ENCODE peak calls at places on chromosomes 3 and 15, in ten cellular contexts. U is GM10248, N is NCI-H1694 treated with DMSO at 0.1 percent for 48 hours, Z is fibroblast of pulmonary artery, O is heart left ventricle, E is uterus, Y is NCI-H774, A is C1 segment of cervical spinal cord, B is HEK293T, F is HTR-8/SVneo. I is an unnamed sample.

GRCh38 chr3:73611176-73611575 is 13.6 kb downstream of the PDZRN3 start:
- DNase-seq in U (no peak), N (no peak), Z (peak), O (no peak), E (no peak), Y (no peak), A (no peak), B (no peak), F (no peak), I (no peak)

GRCh38 chr3:32262201-32262600 is 23.7 kb downstream of the CMTM8 start:
- DNase-seq in U (no peak), N (no peak), Z (no peak), O (no peak), E (no peak), Y (no peak), A (no peak), B (no peak), F (no peak), I (no peak)

GRCh38 chr3:9108876-9109569 is 140.4 kb downstream of the SRGAP3 start:
- DNase-seq in U (no peak), N (no peak), Z (no peak), O (no peak), E (peak), Y (no peak), A (no peak), B (no peak), F (no peak), I (no peak)

GRCh38 chr3:56858331-56858730 is 56.6 kb upstream of the ARHGEF3 start:
- DNase-seq in U (no peak), N (peak), Z (no peak), O (no peak), E (no peak), Y (no peak), A (no peak), B (no peak), F (no peak), I (no peak)

GRCh38 chr3:126664591-126665214 is 9.8 kb upstream of the TXNRD3 start:
- DNase-seq in U (no peak), N (no peak), Z (no peak), O (no peak), E (no peak), Y (no peak), A (no peak), B (no peak), F (no peak), I (no peak)

GRCh38 chr15:62887113-62887570 is 155.4 kb upstream of the TPM1 start:
- DNase-seq in U (no peak), N (no peak), Z (no peak), O (no peak), E (peak), Y (no peak), A (no peak), B (no peak), F (no peak), I (no peak)

GRCh38 chr3:64063207-64063981 is 40.1 kb upstream of the PSMD6 start:
- DNase-seq in U (no peak), N (no peak), Z (peak), O (no peak), E (no peak), Y (no peak), A (no peak), B (no peak), F (no peak), I (no peak)

GRCh38 chr3:172094621-172095557 is 55.5 kb downstream of the FNDC3B start:
- DNase-seq in U (peak), N (no peak), Z (no peak), O (no peak), E (no peak), Y (no peak), A (no peak), B (no peak), F (no peak), I (peak)

GRCh38 chr3:105948108-105948507 is 79.3 kb upstream of the CBLB start:
- DNase-seq in U (no peak), N (no peak), Z (no peak), O (no peak), E (no peak), Y (no peak), A (no peak), B (no peak), F (no peak), I (no peak)

GRCh38 chr3:155211266-155211665 is 82.2 kb downstream of the STRIT1 start:
- DNase-seq in U (no peak), N (no peak), Z (no peak), O (no peak), E (no peak), Y (no peak), A (no peak), B (no peak), F (no peak), I (no peak)

GRCh38 chr3:123276346-123276745 is 74.6 kb downstream of the SEC22A start:
- DNase-seq in U (no peak), N (no peak), Z (no peak), O (no peak), E (no peak), Y (no peak), A (no peak), B (no peak), F (no peak), I (no peak)

GRCh38 chr3:30760737-30761136 is 133.7 kb downstream of the GADL1 start:
- DNase-seq in U (no peak), N (no peak), Z (no peak), O (no peak), E (no peak), Y (no peak), A (no peak), B (no peak), F (no peak), I (no peak)

GRCh38 chr15:32100286-32100685 is 70.0 kb downstream of the CHRNA7 start:
- DNase-seq in U (no peak), N (no peak), Z (no peak), O (no peak), E (no peak), Y (no peak), A (no peak), B (no peak), F (no peak), I (no peak)

GRCh38 chr3:195208631-195209030 is 62.3 kb downstream of the XXYLT1 start:
- DNase-seq in U (no peak), N (no peak), Z (no peak), O (no peak), E (peak), Y (no peak), A (no peak), B (no peak), F (no peak), I (no peak)